ENCODE peak calls at places on chromosomes 5 and 9, in seven cellular contexts. S is neural progenitor cell; J is neuronal stem cell; I is activated naive CD4-positive, alpha-beta T cell; H is stimulated activated CD4-positive, alpha-beta T cell treated with anti-CD3 and anti-CD28 coated beads, Interleukin-15, amount 100 ng/mL, for 48 hours; Y is fibroblast of lung; M is amniotic stem cell. V is an unnamed sample.

GRCh38 chr9:113720495-113720894 is 155.6 kb upstream of the ZNF618 start:
- DNase-seq in S (no peak), J (no peak), I (no peak), H (no peak), Y (no peak), M (no peak), V (no peak)

GRCh38 chr5:82352146-82352791 is 74.1 kb upstream of the RPS23 start:
- DNase-seq in S (no peak), J (no peak), I (no peak), H (no peak), Y (peak), M (no peak), V (no peak)

GRCh38 chr9:113219186-113219936 is 1.7 kb downstream of the FKBP15 start:
- DNase-seq in S (no peak), J (no peak), I (no peak), H (no peak), Y (no peak), M (no peak), V (no peak)

GRCh38 chr5:145811834-145812625 is 23.1 kb downstream of the PRELID2 start:
- DNase-seq in S (peak), J (no peak), I (no peak), H (no peak), Y (peak), M (peak), V (no peak)

GRCh38 chr5:54628049-54628448 is 110.5 kb downstream of the SNX18 start:
- DNase-seq in S (peak), J (no peak), I (no peak), H (no peak), Y (no peak), M (no peak), V (no peak)

GRCh38 chr9:77793909-77794308 is 145.8 kb upstream of the GNA14 start:
- DNase-seq in S (no peak), J (no peak), I (no peak), H (no peak), Y (peak), M (no peak), V (no peak)

GRCh38 chr5:81717221-81717620 is 33.7 kb downstream of the SSBP2 start:
- DNase-seq in S (no peak), J (no peak), I (no peak), H (no peak), Y (peak), M (no peak), V (no peak)

GRCh38 chr5:101995585-101995984 is 300.5 kb downstream of the SLCO4C1 start:
- DNase-seq in S (no peak), J (no peak), I (no peak), H (no peak), Y (no peak), M (no peak), V (no peak)

GRCh38 chr9:35954942-35955546 is 2.9 kb downstream of the OR2S2 start:
- DNase-seq in S (peak), J (peak), I (no peak), H (peak), Y (peak), M (peak), V (no peak)

GRCh38 chr5:160802567-160802966 is 49.4 kb downstream of the ATP10B start:
- DNase-seq in S (peak), J (no peak), I (no peak), H (no peak), Y (no peak), M (no peak), V (no peak)

GRCh38 chr5:119578937-119579336 is 50.4 kb upstream of the FAM170A start:
- DNase-seq in S (peak), J (no peak), I (no peak), H (no peak), Y (peak), M (no peak), V (peak)

GRCh38 chr5:176793343-176793699 is 17.0 kb upstream of the UNC5A start:
- DNase-seq in S (no peak), J (no peak), I (no peak), H (no peak), Y (no peak), M (no peak), V (no peak)

GRCh38 chr5:141483842-141484241 is 988 bp upstream of the PCDHGC4 start:
- DNase-seq in S (peak), J (no peak), I (no peak), H (no peak), Y (no peak), M (no peak), V (no peak)

GRCh38 chr9:68755752-68756151 is 50.7 kb downstream of the PIP5K1B start:
- DNase-seq in S (peak), J (peak), I (no peak), H (no peak), Y (no peak), M (no peak), V (no peak)

GRCh38 chr5:40486437-40487270 is 193.1 kb upstream of the PTGER4 start:
- DNase-seq in S (no peak), J (no peak), I (no peak), H (peak), Y (peak), M (no peak), V (no peak)

V was measured in SHP77 treated with DMSO at 0.1 percent for 48 hours.